ENCODE peak calls at places on chromosomes 6 and 20, in five cellular contexts. V is esophagus muscularis mucosa; I is tibial artery; X is Karpas-422; K is CD4-positive, CD25-positive, alpha-beta regulatory T cell. N is an unnamed sample. For H3K4me1 and H3K36me3, the result is how much of the 10 kb centered on the place peaks cover.

GRCh38 chr20:23415958-23416583 is 5.2 kb downstream of the NAPB start:
- DNase-seq in I (no peak), V (peak), X (no peak), K (no peak), N (no peak)

GRCh38 chr6:43420012-43420411 is 7.3 kb upstream of the ABCC10 start:
- DNase-seq in I (no peak), K (no peak), X (no peak), V (no peak), N (no peak)

GRCh38 chr6:138086573-138087196 is 20.5 kb downstream of the PERP start:
- DNase-seq in K (no peak), X (no peak), I (no peak), V (no peak), N (no peak)

GRCh38 chr6:40425192-40425919 is 161.8 kb downstream of the LRFN2 start:
- DNase-seq in K (no peak), I (no peak), V (no peak), X (no peak), N (no peak)

GRCh38 chr6:164897523-164898094 is 411.8 kb downstream of the C6orf118 start:
- DNase-seq in K (no peak), X (no peak), I (no peak), V (no peak), N (no peak)

GRCh38 chr6:32551410-32551809 is 21.3 kb upstream of the HLA-DRB5 start:
- DNase-seq in V (no peak), X (no peak), K (no peak), I (no peak), N (no peak)

GRCh38 chr20:16944753-16945152 is 196.6 kb downstream of the OTOR start:
- DNase-seq in K (no peak), X (no peak), I (no peak), V (no peak), N (no peak)

GRCh38 chr20:2006452-2007381 is 12.9 kb upstream of the PDYN start:
- DNase-seq in I (no peak), X (peak), V (no peak), K (peak), N (peak)

GRCh38 chr6:8175046-8175777 is 72.9 kb upstream of the EEF1E1 start:
- DNase-seq in X (no peak), V (no peak), K (no peak), I (no peak), N (no peak)

GRCh38 chr6:148441454-148441911 is 98.8 kb downstream of the SASH1 start:
- DNase-seq in I (no peak), V (no peak), X (no peak), K (no peak), N (no peak)

GRCh38 chr20:61436674-61437279 is 184.7 kb downstream of the CDH4 start:
- DNase-seq in X (no peak), V (no peak), K (no peak), I (peak), N (peak)

GRCh38 chr20:62768815-62769287 is 27.4 kb upstream of the MRGBP start:
- DNase-seq in I (no peak), X (no peak), K (no peak), V (no peak), N (no peak)

GRCh38 chr6:140857734-140858380 is 1274.9 kb upstream of the GJE1 start:
- DNase-seq in V (no peak), I (no peak), X (no peak), K (no peak), N (no peak)

GRCh38 chr6:110621061-110621460 is 144.6 kb upstream of the SLC22A16 start:
- DNase-seq in X (no peak), I (no peak), V (no peak), K (no peak), N (no peak)

GRCh38 chr20:17613328-17614175 is 43.7 kb downstream of the DSTN start:
- DNase-seq in X (no peak), K (no peak), V (peak), I (peak), N (peak)

GRCh38 chr20:50304501-50304856 is 113.8 kb downstream of the CEBPB start:
- DNase-seq in V (no peak), I (peak), X (no peak), K (no peak), N (no peak)
- H3K4me1 ChIP-seq in V (half or more), I (half or more), X (under half), K (under half), N (under half)

GRCh38 chr6:53339424-53339823 is 9.3 kb downstream of the ELOVL5 start:
- DNase-seq in V (no peak), I (no peak), K (no peak), X (no peak), N (no peak)

GRCh38 chr6:53343092-53343491 is 5.7 kb downstream of the ELOVL5 start:
- DNase-seq in X (no peak), K (no peak), V (no peak), I (no peak), N (no peak)

GRCh38 chr6:53340536-53340935 is 8.2 kb downstream of the ELOVL5 start:
- DNase-seq in X (no peak), V (no peak), I (no peak), K (no peak), N (no peak)

GRCh38 chr6:53344993-53345392 is 3.8 kb downstream of the ELOVL5 start:
- DNase-seq in K (no peak), V (no peak), X (no peak), I (no peak), N (no peak)

GRCh38 chr6:53342210-53342609 is 6.5 kb downstream of the ELOVL5 start:
- DNase-seq in X (no peak), V (no peak), I (no peak), K (no peak), N (no peak)
- H3K36me3 ChIP-seq in X (under half), V (under half), I (under half), K (under half), N (under half)

GRCh38 chr6:123551939-123552707 is 84.6 kb downstream of the TRDN start:
- DNase-seq in K (no peak), X (no peak), I (no peak), V (no peak), N (no peak)
- H3K4me1 ChIP-seq in K (under half), X (under half), I (half or more), V (under half), N (under half)

GRCh38 chr6:53268858-53269608 is 79.7 kb downstream of the ELOVL5 start:
- DNase-seq in V (no peak), K (no peak), I (no peak), X (no peak), N (no peak)

GRCh38 chr6:53269827-53270226 is 78.9 kb downstream of the ELOVL5 start:
- DNase-seq in I (no peak), V (no peak), K (no peak), X (no peak), N (no peak)

GRCh38 chr6:53279301-53279700 is 69.4 kb downstream of the ELOVL5 start:
- DNase-seq in X (no peak), V (no peak), I (no peak), K (no peak), N (no peak)

GRCh38 chr6:53273356-53273755 is 75.4 kb downstream of the ELOVL5 start:
- DNase-seq in K (no peak), V (no peak), X (no peak), I (no peak), N (no peak)
- H3K36me3 ChIP-seq in K (half or more), V (under half), X (under half), I (half or more), N (half or more)

DNA sequence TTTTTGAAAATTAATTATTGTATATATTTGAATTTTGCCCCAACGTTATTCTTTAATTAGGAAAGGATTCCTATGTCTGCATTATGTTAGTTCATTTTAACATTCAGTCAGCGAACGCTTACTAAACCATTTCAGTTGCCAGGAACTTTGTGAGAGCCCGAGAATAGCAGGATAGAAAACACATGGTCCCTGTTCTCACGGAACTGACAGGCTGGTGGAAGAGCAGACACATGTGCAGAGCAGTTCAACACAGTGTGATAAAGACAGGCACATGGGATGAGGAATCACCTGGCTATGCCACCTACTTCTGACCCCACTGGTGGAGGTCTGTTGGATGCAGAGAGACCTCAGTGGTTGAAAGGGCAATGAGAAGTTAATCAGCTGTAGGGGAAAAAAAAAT is 367.2 kb downstream of the EPM2A start:
- DNase-seq in X (no peak), V (no peak), K (no peak), I (no peak), N (no peak)
- H3K4me1 ChIP-seq in X (under half), V (under half), K (under half), I (under half), N (under half)

GRCh38 chr20:49290608-49291191 is 12.8 kb upstream of the ZNFX1 start:
- DNase-seq in X (peak), V (no peak), K (no peak), I (no peak), N (no peak)
- H3K36me3 ChIP-seq in X (under half), V (under half), K (half or more), I (half or more), N (half or more)